ENCODE peak calls at places on chromosomes 5 and 9, in ten cellular contexts. I is colonic mucosa; N is transverse colon; D is CD4-positive, CD25-positive, alpha-beta regulatory T cell; T is A549; G is RWPE2; A is CD8-positive, alpha-beta memory T cell; X is IMR-90; O is cardiac muscle cell; H is aorta. J is an unnamed sample.

GRCh38 chr9:75197521-75197920 is 109.2 kb downstream of the OSTF1 start:
- DNase-seq in I (no peak), N (no peak), D (no peak), T (no peak), G (no peak), A (no peak), X (no peak), O (peak; percentile 48), H (no peak), J (no peak)

GRCh38 chr5:170081616-170082015 is 24.1 kb upstream of the FOXI1 start:
- DNase-seq in I (no peak), N (no peak), D (no peak), T (no peak), G (no peak), A (no peak), X (no peak), O (no peak), H (no peak), J (no peak)

GRCh38 chr9:108511200-108511756 is 344.5 kb downstream of the ACTL7B start:
- DNase-seq in I (no peak), N (no peak), D (no peak), T (no peak), G (no peak), A (no peak), X (peak; percentile 85), O (peak; percentile 86), H (no peak), J (no peak)

GRCh38 chr9:37542488-37542887 is 33.7 kb downstream of the FBXO10 start:
- DNase-seq in I (no peak), N (no peak), D (no peak), T (no peak), G (no peak), A (no peak), X (no peak), O (no peak), H (no peak), J (no peak)

GRCh38 chr9:38274746-38275250 is 117.7 kb upstream of the ALDH1B1 start:
- DNase-seq in I (no peak), N (no peak), D (no peak), T (no peak), G (no peak), A (no peak), X (no peak), O (peak; percentile 6), H (no peak), J (no peak)

GRCh38 chr5:111774525-111774924 is 17.5 kb upstream of the NREP start:
- DNase-seq in I (peak; percentile 67), N (peak; percentile 64), D (no peak), T (no peak), G (no peak), A (no peak), X (peak; percentile 42), O (peak; percentile 88), H (peak; percentile 68), J (no peak)

GRCh38 chr5:83741571-83741970 is 20.9 kb upstream of the HAPLN1 start:
- DNase-seq in I (no peak), N (no peak), D (no peak), T (no peak), G (no peak), A (no peak), X (no peak), O (no peak), H (no peak), J (no peak)

GRCh38 chr5:43037929-43038510 is 2.1 kb downstream of the ANXA2R start:
- DNase-seq in I (peak; percentile 28), N (peak; percentile 20), D (peak; percentile 67), T (no peak), G (no peak), A (peak; percentile 72), X (peak; percentile 92), O (peak; percentile 82), H (no peak), J (no peak)

GRCh38 chr5:153159611-153160010 is 330.9 kb upstream of the GRIA1 start:
- DNase-seq in I (no peak), N (no peak), D (no peak), T (no peak), G (no peak), A (no peak), X (no peak), O (peak; percentile 11), H (no peak), J (no peak)

GRCh38 chr5:120239076-120239475 is 225.0 kb upstream of the PRR16 start:
- DNase-seq in I (no peak), N (no peak), D (no peak), T (no peak), G (no peak), A (no peak), X (no peak), O (no peak), H (no peak), J (no peak)

GRCh38 chr5:101942321-101942882 is 353.7 kb downstream of the SLCO4C1 start:
- DNase-seq in I (peak; percentile 32), N (peak; percentile 12), D (no peak), T (no peak), G (no peak), A (no peak), X (no peak), O (peak; percentile 6), H (no peak), J (peak; percentile 45)

GRCh38 chr9:86337469-86338107 is 16.6 kb downstream of the TUT7 start:
- DNase-seq in I (no peak), N (no peak), D (peak; percentile 12), T (no peak), G (no peak), A (no peak), X (no peak), O (no peak), H (no peak), J (no peak)

DNA sequence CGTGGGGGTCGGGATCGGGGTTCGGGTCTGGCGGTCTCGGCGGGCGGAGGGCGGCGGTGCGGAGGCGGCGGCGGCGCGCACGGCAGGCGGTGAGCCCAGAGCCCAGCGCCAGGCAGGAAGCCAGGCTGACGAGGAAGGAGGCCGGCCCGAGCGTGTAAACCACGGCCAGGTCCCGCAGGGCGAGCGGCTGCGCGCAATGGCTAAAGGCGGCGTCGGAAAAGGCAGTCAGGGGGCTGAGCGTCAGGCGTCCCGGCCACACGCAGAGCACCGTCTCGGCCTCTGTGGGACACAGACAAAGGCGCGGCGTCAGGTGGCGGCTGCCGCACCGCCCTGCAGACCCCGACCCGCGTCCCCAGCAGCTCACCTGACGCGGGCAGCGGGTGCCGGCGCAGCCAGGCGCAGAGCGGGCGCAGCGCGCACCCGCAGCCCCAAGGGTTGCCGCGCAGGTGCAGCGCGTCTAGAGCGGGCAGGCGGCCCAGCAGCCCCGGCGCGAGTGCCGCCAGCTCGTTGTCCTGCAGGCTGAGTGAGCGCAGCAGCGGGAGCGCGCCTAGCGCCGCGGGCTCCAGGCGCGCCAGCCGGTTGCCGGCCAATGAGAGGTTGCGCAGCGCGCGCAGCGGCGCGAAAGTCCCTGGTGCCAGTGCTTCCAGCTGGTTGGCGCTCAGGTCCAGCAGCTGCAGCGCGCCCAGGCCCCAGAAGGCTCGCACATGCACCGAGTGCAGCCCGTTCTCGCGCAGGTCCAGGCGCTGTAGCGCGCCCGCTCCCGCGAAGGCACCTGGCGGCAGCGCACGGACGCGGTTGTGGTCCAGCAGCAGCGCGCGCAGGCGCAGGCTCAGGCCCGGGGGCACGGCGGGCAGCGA is 716 bp downstream of the LRRC26 start:
- DNase-seq in I (peak; percentile 64), N (peak; percentile 41), D (no peak), T (peak; percentile 74), G (no peak), A (no peak), X (peak; percentile 19), O (peak; percentile 45), H (no peak), J (peak; percentile 68)
- H3K4me1 ChIP-seq in I (peaks cover 18% of the 10 kb centered on the region), N (peaks cover 32% of the 10 kb centered on the region), D (peaks cover 16% of the 10 kb centered on the region), T (peaks cover 27% of the 10 kb centered on the region), G (no peaks in the 10 kb centered on the region), A (no peaks in the 10 kb centered on the region), X (peaks cover 4% of the 10 kb centered on the region), O (peaks cover 3% of the 10 kb centered on the region), H (no peaks in the 10 kb centered on the region), J (peaks cover 35% of the 10 kb centered on the region)

GRCh38 chr5:52811067-52811749 is 23.5 kb downstream of the ITGA1 start:
- DNase-seq in I (no peak), N (no peak), D (no peak), T (no peak), G (no peak), A (no peak), X (peak; percentile 77), O (peak; percentile 63), H (peak; percentile 38), J (no peak)
- H3K4me1 ChIP-seq in I (no peaks in the 10 kb centered on the region), N (peaks cover 30% of the 10 kb centered on the region), D (no peaks in the 10 kb centered on the region), T (peaks cover 41% of the 10 kb centered on the region), G (peaks cover 26% of the 10 kb centered on the region), A (no peaks in the 10 kb centered on the region), X (peaks cover 24% of the 10 kb centered on the region), O (no peaks in the 10 kb centered on the region), H (peaks cover 30% of the 10 kb centered on the region), J (no peaks in the 10 kb centered on the region)

GRCh38 chr9:2208991-2209390 is 193.8 kb downstream of the SMARCA2 start:
- DNase-seq in I (no peak), N (no peak), D (no peak), T (no peak), G (no peak), A (no peak), X (no peak), O (no peak), H (no peak), J (no peak)

GRCh38 chr9:2213830-2214468 is 198.8 kb downstream of the SMARCA2 start:
- DNase-seq in I (no peak), N (no peak), D (no peak), T (no peak), G (no peak), A (no peak), X (no peak), O (no peak), H (no peak), J (no peak)

GRCh38 chr9:2208465-2208864 is 193.3 kb downstream of the SMARCA2 start:
- DNase-seq in I (no peak), N (no peak), D (no peak), T (no peak), G (no peak), A (no peak), X (no peak), O (no peak), H (no peak), J (no peak)

GRCh38 chr9:2209400-2209799 is 194.3 kb downstream of the SMARCA2 start:
- DNase-seq in I (no peak), N (no peak), D (no peak), T (no peak), G (no peak), A (no peak), X (no peak), O (no peak), H (no peak), J (no peak)

DNA sequence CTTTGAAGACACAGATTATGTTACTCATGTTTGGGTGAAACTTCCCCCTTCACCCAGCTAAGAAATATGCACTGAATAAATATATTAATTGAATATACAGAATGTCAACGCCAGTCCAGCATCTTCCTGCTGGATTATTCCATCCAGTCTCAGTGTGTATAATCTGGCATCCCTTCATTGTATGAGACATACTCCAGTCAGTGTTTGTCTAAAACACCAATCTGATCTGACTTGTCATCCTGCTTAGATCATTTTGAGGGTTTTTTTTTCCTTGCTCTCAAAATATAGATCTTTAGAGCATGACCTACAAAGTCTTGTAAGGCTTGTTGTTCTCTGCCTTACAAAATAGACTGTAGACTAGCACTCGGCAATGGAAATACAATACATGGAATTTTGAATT is 195.1 kb downstream of the SMARCA2 start:
- DNase-seq in I (no peak), N (no peak), D (no peak), T (no peak), G (no peak), A (no peak), X (peak; percentile 69), O (no peak), H (no peak), J (no peak)
- H3K4me1 ChIP-seq in I (no peaks in the 10 kb centered on the region), N (no peaks in the 10 kb centered on the region), D (no peaks in the 10 kb centered on the region), T (no peaks in the 10 kb centered on the region), G (no peaks in the 10 kb centered on the region), A (no peaks in the 10 kb centered on the region), X (no peaks in the 10 kb centered on the region), O (peaks cover 13% of the 10 kb centered on the region), H (no peaks in the 10 kb centered on the region), J (no peaks in the 10 kb centered on the region)

GRCh38 chr9:121278535-121279169 is 10.7 kb downstream of the GSN start:
- DNase-seq in I (peak; percentile 83), N (peak; percentile 67), D (peak; percentile 14), T (no peak), G (peak; percentile 85), A (no peak), X (peak; percentile 99), O (peak; percentile 97), H (peak; percentile 80), J (peak; percentile 56)
- H3K4me1 ChIP-seq in I (peaks cover 43% of the 10 kb centered on the region), N (peaks cover 79% of the 10 kb centered on the region), D (no peaks in the 10 kb centered on the region), T (peaks cover 57% of the 10 kb centered on the region), G (peaks cover 49% of the 10 kb centered on the region), A (no peaks in the 10 kb centered on the region), X (peaks cover 48% of the 10 kb centered on the region), O (peaks cover 9% of the 10 kb centered on the region), H (peaks cover 25% of the 10 kb centered on the region), J (peaks cover 42% of the 10 kb centered on the region)